ENCODE peak calls at places on chromosomes 6 and 20, in six cellular contexts. F is left lung, R is RWPE1, O is body of pancreas, B is stomach, H is WTC11. I is an unnamed sample.

GRCh38 chr6:152398316-152398715 is 238.8 kb downstream of the SYNE1 start:
- DNase-seq in H (no peak), B (no peak), R (no peak), F (no peak), O (no peak), I (no peak)

GRCh38 chr20:25287631-25288290 is 39.9 kb downstream of the PYGB start:
- DNase-seq in B (no peak), H (no peak), O (peak), R (no peak), F (peak), I (no peak)

GRCh38 chr6:27893836-27894807 is 18.1 kb downstream of the OR2B2 start:
- DNase-seq in O (peak), B (peak), R (peak), F (peak), H (peak), I (peak)

GRCh38 chr6:160348209-160348551 is at the start of gene SLC22A3:
- DNase-seq in H (no peak), O (no peak), F (peak), B (peak), R (peak), I (no peak)

GRCh38 chr20:2006452-2007381 is 12.9 kb upstream of the PDYN start:
- DNase-seq in O (peak), H (peak), F (no peak), R (peak), B (peak), I (peak)

GRCh38 chr6:170210026-170210390 is 80.9 kb downstream of the DLL1 start:
- DNase-seq in R (no peak), O (no peak), H (no peak), B (peak), F (no peak), I (no peak)

GRCh38 chr6:52330470-52330869 is 31.5 kb upstream of the PAQR8 start:
- DNase-seq in B (peak), F (no peak), H (no peak), O (no peak), R (no peak), I (no peak)

GRCh38 chr20:23668477-23668951 is 20.3 kb downstream of the CST4 start:
- DNase-seq in O (peak), B (peak), R (peak), H (peak), F (no peak), I (peak)

GRCh38 chr6:101294676-101295075 is 98.8 kb upstream of the GRIK2 start:
- DNase-seq in F (no peak), R (peak), O (no peak), B (no peak), H (no peak), I (no peak)

GRCh38 chr6:157443066-157443800 is 62.2 kb downstream of the ZDHHC14 start:
- DNase-seq in F (no peak), R (no peak), B (no peak), H (no peak), O (no peak), I (peak)

GRCh38 chr6:45843848-45844521 is 171.7 kb downstream of the CLIC5 start:
- DNase-seq in R (no peak), H (no peak), B (no peak), O (no peak), F (no peak), I (no peak)

GRCh38 chr6:71707059-71707458 is 179.3 kb upstream of the RIMS1 start:
- DNase-seq in R (no peak), O (no peak), F (no peak), H (no peak), B (no peak), I (no peak)

GRCh38 chr20:34996243-34996984 is 40.7 kb downstream of the MYH7B start:
- DNase-seq in O (no peak), H (no peak), F (peak), B (no peak), R (no peak), I (no peak)

GRCh38 chr6:32969685-32970412 is 1.5 kb downstream of the BRD2 start:
- DNase-seq in F (peak), O (peak), R (peak), H (peak), B (peak), I (no peak)

GRCh38 chr20:51930775-51931174 is 128.5 kb upstream of the SALL4 start:
- DNase-seq in H (no peak), O (no peak), F (no peak), B (no peak), R (peak), I (no peak)

GRCh38 chr20:44143896-44144295 is 43.1 kb downstream of the JPH2 start:
- DNase-seq in H (no peak), R (no peak), O (no peak), B (no peak), F (no peak), I (no peak)

GRCh38 chr6:129701721-129702455 is 8.1 kb downstream of the ARHGAP18 start:
- DNase-seq in R (no peak), B (no peak), O (no peak), H (no peak), F (no peak), I (no peak)

GRCh38 chr20:39890697-39891096 is 798.3 kb downstream of the MAFB start:
- DNase-seq in H (no peak), R (no peak), F (no peak), B (no peak), O (no peak), I (no peak)

GRCh38 chr6:37783831-37784584 is 35.5 kb upstream of the ZFAND3 start:
- DNase-seq in H (peak), F (peak), B (peak), O (no peak), R (no peak), I (peak)

GRCh38 chr20:63356931-63357879 is 3.9 kb downstream of the CHRNA4 start:
- DNase-seq in R (no peak), F (peak), B (no peak), H (no peak), O (no peak), I (no peak)

GRCh38 chr6:142846883-142847287 is 98.1 kb downstream of the HIVEP2 start:
- DNase-seq in F (no peak), O (no peak), H (no peak), R (peak), B (no peak), I (no peak)

GRCh38 chr6:170027111-170028043 is 263.5 kb downstream of the DLL1 start:
- DNase-seq in R (peak), F (peak), B (peak), O (peak), H (no peak), I (no peak)

GRCh38 chr6:161406633-161407032 is 132.8 kb upstream of the AGPAT4 start:
- DNase-seq in O (no peak), R (peak), B (no peak), H (no peak), F (no peak), I (no peak)

GRCh38 chr6:151842816-151843215 is 35.3 kb downstream of the ESR1 start:
- DNase-seq in R (no peak), F (no peak), H (no peak), B (no peak), O (no peak), I (no peak)

GRCh38 chr6:152391179-152391880 is 245.8 kb downstream of the SYNE1 start:
- DNase-seq in O (no peak), H (no peak), F (no peak), R (no peak), B (no peak), I (no peak)

GRCh38 chr20:44624152-44624551 is 27.3 kb downstream of the ADA start:
- DNase-seq in O (no peak), B (no peak), H (no peak), F (peak), R (no peak), I (no peak)

GRCh38 chr20:17161661-17162410 is 65.0 kb upstream of the PCSK2 start:
- DNase-seq in B (no peak), O (no peak), R (no peak), F (no peak), H (no peak), I (no peak)

GRCh38 chr20:3751664-3752385 is 15.7 kb downstream of the ADISSP start:
- DNase-seq in H (peak), B (peak), O (peak), F (no peak), R (peak), I (peak)

GRCh38 chr6:39769012-39769411 is 23.2 kb upstream of the DAAM2 start:
- DNase-seq in H (no peak), O (no peak), B (no peak), R (no peak), F (no peak), I (no peak)

GRCh38 chr20:54468082-54468481 is 7.3 kb upstream of the DOK5 start:
- DNase-seq in R (no peak), O (no peak), B (no peak), F (no peak), H (no peak), I (no peak)

GRCh38 chr20:361562-361961 is 14.7 kb downstream of the NRSN2 start:
- DNase-seq in B (no peak), R (no peak), O (no peak), F (no peak), H (no peak), I (no peak)

GRCh38 chr20:35302421-35303335 is 10.5 kb upstream of the FAM83C start:
- DNase-seq in B (no peak), H (no peak), F (no peak), R (peak), O (no peak), I (no peak)

GRCh38 chr6:33724281-33725023 is 13.0 kb upstream of the UQCC2 start:
- DNase-seq in F (no peak), H (no peak), O (no peak), B (no peak), R (no peak), I (no peak)

GRCh38 chr6:125753218-125753936 is 3.9 kb downstream of the HEY2 start:
- DNase-seq in R (no peak), O (peak), H (no peak), F (no peak), B (no peak), I (no peak)
- TF ChIP-seq CTCF in R (peak), O (peak), H (no peak), F (peak), B (peak), I (no peak)

GRCh38 chr6:109441069-109441816 is 719 bp downstream of the SMPD2 start:
- DNase-seq in F (peak), R (peak), B (peak), O (peak), H (peak), I (no peak)
- TF ChIP-seq CTCF in F (no peak), R (peak), B (peak), O (peak), H (no peak), I (peak)

DNA sequence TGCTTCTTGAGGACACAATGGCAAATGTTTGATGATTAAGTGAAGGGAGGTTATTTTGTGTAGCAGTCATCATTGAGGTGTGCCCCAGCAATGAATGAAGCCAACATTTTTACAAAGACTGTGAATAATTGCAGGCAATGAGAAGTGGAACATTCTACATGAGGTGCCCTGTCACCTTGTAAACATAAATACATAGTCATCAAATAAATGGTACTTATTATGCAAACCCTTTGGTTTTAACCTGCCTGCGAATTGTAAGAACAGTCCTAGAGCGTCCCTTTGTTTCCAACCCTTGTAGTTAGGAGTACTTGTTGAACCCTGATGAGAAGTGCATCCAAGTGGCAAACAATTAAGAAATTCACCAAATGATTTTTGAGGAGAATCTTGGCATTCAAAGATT is 7.1 kb upstream of the KIZ start:
- DNase-seq in F (no peak), H (no peak), R (no peak), O (no peak), B (no peak), I (no peak)
- TF ChIP-seq CTCF in F (no peak), H (no peak), R (no peak), O (no peak), B (no peak), I (no peak)

GRCh38 chr20:21643417-21643816 is 62.0 kb upstream of the PAX1 start:
- DNase-seq in R (no peak), F (no peak), B (no peak), H (no peak), O (no peak), I (no peak)

DNA sequence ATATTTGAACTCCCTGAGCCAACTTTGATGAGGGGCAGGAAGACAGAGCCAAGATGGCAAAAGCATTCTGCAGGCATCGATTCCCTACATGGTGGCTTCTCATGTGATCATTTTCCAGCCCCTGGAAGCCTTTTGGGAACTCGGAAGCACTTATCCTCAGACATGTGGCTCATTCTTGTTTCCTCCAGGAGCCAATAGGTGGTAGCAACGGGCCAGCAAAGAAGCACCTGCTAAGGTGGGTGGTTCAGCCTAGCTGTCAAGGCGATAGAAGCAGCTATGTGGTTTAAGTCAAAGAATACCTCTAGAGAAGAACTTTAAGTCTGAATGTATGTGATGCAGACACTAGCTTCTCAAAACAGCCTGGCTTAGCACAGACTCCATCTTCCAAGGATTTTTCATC is 64.9 kb upstream of the PAX1 start:
- DNase-seq in B (no peak), F (no peak), O (no peak), R (peak), H (peak), I (peak)
- TF ChIP-seq CTCF in B (no peak), F (no peak), O (no peak), R (no peak), H (peak), I (peak)

GRCh38 chr6:137820952-137821351 is 46.1 kb upstream of the TNFAIP3 start:
- DNase-seq in F (no peak), O (no peak), B (no peak), H (no peak), R (no peak), I (no peak)

GRCh38 chr6:137823826-137824501 is 43.1 kb upstream of the TNFAIP3 start:
- DNase-seq in H (no peak), B (peak), R (no peak), O (no peak), F (no peak), I (no peak)

GRCh38 chr6:137819740-137820139 is 47.3 kb upstream of the TNFAIP3 start:
- DNase-seq in H (no peak), R (no peak), O (no peak), B (no peak), F (no peak), I (peak)

GRCh38 chr6:137820425-137820824 is 46.6 kb upstream of the TNFAIP3 start:
- DNase-seq in F (no peak), H (no peak), B (no peak), O (no peak), R (no peak), I (no peak)

DNA sequence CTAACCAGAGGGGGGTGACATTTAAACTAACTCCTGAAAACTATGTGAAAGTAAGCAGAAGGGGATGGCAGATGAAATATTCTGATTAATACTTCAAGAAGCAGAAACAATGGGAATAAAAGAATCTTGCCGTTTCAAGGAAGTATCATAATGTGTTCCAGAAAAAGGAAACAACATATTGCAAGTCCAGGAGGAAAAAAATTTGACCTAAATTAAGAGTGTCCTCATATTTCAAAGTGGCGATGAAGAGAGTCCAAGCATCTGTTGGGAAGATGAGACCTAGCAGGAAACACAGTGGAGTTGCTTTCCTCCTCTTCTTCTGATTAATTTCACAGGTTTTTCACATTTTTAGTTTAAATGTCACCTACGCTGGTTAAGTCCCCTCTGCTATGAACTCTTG is 45.6 kb upstream of the TNFAIP3 start:
- DNase-seq in F (no peak), H (no peak), B (no peak), R (no peak), O (no peak), I (no peak)
- TF ChIP-seq CTCF in F (no peak), H (no peak), B (no peak), R (no peak), O (no peak), I (no peak)

DNA sequence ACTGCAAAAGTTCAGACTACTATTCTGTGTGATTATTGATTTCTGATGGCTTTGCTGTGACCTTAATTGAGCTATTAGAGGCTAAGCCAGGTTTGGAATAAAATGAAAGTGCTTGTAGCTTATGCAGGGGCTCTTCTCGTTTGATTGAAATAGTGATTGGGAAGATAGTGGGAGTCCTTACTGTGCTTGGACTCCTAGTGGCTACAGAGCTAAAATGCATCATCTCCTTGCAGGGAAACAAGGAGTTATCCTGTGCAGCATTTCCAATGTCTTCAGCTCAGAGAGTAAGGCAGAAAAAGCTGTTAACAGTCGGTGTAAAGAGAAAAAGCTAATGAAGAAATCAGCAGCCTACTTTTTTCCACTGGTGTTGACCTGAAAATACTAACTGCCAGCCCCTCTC is 173.5 kb downstream of the SLC35F1 start:
- DNase-seq in R (no peak), H (no peak), B (no peak), O (no peak), F (no peak), I (no peak)
- TF ChIP-seq CTCF in R (no peak), H (no peak), B (no peak), O (no peak), F (no peak), I (no peak)

DNA sequence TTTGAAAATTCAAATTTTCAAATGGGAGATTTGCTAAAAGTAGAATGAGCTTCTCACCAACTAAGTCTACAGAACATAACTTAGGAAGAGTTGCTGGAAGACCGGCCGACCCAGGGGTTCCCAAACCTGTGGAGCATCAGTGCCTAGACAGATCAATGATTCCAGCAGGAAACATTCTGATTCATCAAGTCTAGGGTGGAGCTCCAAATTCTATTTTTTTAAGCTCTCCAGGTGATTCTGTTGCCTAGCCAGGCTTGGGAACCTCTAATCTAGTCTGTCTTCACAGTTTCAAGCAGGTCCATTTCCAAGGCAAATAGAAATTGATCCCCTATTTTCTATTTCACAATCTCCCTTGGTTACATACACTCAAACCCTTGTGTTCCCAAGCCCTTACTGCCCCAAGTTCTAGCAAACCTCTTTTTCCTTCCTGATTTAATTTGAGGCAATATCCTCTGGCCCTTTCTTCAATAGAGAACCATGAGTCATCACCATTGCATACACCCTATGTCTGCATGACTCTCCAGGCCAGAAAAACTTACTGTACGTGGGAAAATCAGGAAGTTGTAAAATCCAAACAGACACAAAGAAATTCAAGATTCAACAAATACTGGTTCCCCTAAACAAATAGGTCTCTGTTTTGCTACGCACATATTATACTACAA is 8.9 kb downstream of the ATXN1 start:
- DNase-seq in H (no peak), B (no peak), F (peak), O (no peak), R (peak), I (no peak)
- TF ChIP-seq CTCF in H (no peak), B (no peak), F (no peak), O (no peak), R (no peak), I (no peak)